ENCODE peak calls at places on chromosomes 7 and 10, in six cellular contexts. One of them, this sample, is unnamed. For H3K36me3, the result is how much of the 10 kb centered on the place peaks cover.

GRCh38 chr10:128287099-128287498 is 160.9 kb upstream of the MKI67 start:
- DNase-seq in psoas muscle: no peak
- DNase-seq in heart left ventricle: no peak
- DNase-seq in spleen: no peak
- DNase-seq in thoracic aorta: no peak
- DNase-seq in keratinocyte: no peak
- DNase-seq in this sample: no peak

GRCh38 chr7:99324966-99325596 is 617 bp upstream of the ARPC1A start:
- DNase-seq in psoas muscle: peak
- DNase-seq in spleen: peak
- DNase-seq in keratinocyte: no peak
- DNase-seq in heart left ventricle: no peak
- DNase-seq in thoracic aorta: no peak
- DNase-seq in this sample: no peak

GRCh38 chr10:101725843-101726242 is 30.9 kb upstream of the FBXW4 start:
- DNase-seq in keratinocyte: no peak
- DNase-seq in psoas muscle: no peak
- DNase-seq in heart left ventricle: no peak
- DNase-seq in spleen: no peak
- DNase-seq in thoracic aorta: no peak
- DNase-seq in this sample: no peak

GRCh38 chr10:43225787-43226153 is 41.1 kb downstream of the RASGEF1A start:
- DNase-seq in spleen: peak
- DNase-seq in keratinocyte: no peak
- DNase-seq in thoracic aorta: no peak
- DNase-seq in psoas muscle: peak
- DNase-seq in heart left ventricle: peak
- DNase-seq in this sample: no peak

GRCh38 chr10:130188195-130189175 is 52.3 kb downstream of the GLRX3 start:
- DNase-seq in heart left ventricle: no peak
- DNase-seq in spleen: no peak
- DNase-seq in keratinocyte: no peak
- DNase-seq in psoas muscle: no peak
- DNase-seq in thoracic aorta: no peak
- DNase-seq in this sample: no peak

GRCh38 chr10:99975942-99976809 is 33.6 kb downstream of the DNMBP start:
- DNase-seq in keratinocyte: no peak
- DNase-seq in thoracic aorta: no peak
- DNase-seq in spleen: no peak
- DNase-seq in psoas muscle: no peak
- DNase-seq in heart left ventricle: no peak
- DNase-seq in this sample: no peak

GRCh38 chr10:4069491-4069890 is 284.5 kb upstream of the KLF6 start:
- DNase-seq in psoas muscle: no peak
- DNase-seq in spleen: no peak
- DNase-seq in heart left ventricle: no peak
- DNase-seq in thoracic aorta: no peak
- DNase-seq in keratinocyte: peak
- DNase-seq in this sample: no peak

GRCh38 chr10:97499561-97500296 is 1.0 kb downstream of the UBTD1 start:
- DNase-seq in keratinocyte: no peak
- DNase-seq in psoas muscle: peak
- DNase-seq in heart left ventricle: peak
- DNase-seq in spleen: peak
- DNase-seq in thoracic aorta: peak
- DNase-seq in this sample: no peak

GRCh38 chr7:141231018-141231792 is 157.3 kb downstream of the TMEM178B start:
- DNase-seq in heart left ventricle: no peak
- DNase-seq in spleen: no peak
- DNase-seq in psoas muscle: no peak
- DNase-seq in keratinocyte: no peak
- DNase-seq in thoracic aorta: no peak
- DNase-seq in this sample: no peak

GRCh38 chr7:95335093-95335492 is 10.8 kb upstream of the PON1 start:
- DNase-seq in spleen: no peak
- DNase-seq in heart left ventricle: no peak
- DNase-seq in psoas muscle: no peak
- DNase-seq in keratinocyte: peak
- DNase-seq in thoracic aorta: no peak
- DNase-seq in this sample: peak

GRCh38 chr7:36346260-36346831 is 43.3 kb upstream of the ANLN start:
- DNase-seq in thoracic aorta: no peak
- DNase-seq in heart left ventricle: no peak
- DNase-seq in psoas muscle: no peak
- DNase-seq in spleen: no peak
- DNase-seq in keratinocyte: no peak
- DNase-seq in this sample: no peak

GRCh38 chr7:46165281-46165680 is 244.2 kb upstream of the IGFBP3 start:
- DNase-seq in spleen: no peak
- DNase-seq in thoracic aorta: no peak
- DNase-seq in psoas muscle: no peak
- DNase-seq in keratinocyte: no peak
- DNase-seq in heart left ventricle: no peak
- DNase-seq in this sample: no peak

GRCh38 chr7:142539901-142540300 is 209.4 kb upstream of the PRSS1 start:
- DNase-seq in thoracic aorta: no peak
- DNase-seq in heart left ventricle: no peak
- DNase-seq in keratinocyte: no peak
- DNase-seq in spleen: no peak
- DNase-seq in psoas muscle: no peak
- DNase-seq in this sample: peak

DNA sequence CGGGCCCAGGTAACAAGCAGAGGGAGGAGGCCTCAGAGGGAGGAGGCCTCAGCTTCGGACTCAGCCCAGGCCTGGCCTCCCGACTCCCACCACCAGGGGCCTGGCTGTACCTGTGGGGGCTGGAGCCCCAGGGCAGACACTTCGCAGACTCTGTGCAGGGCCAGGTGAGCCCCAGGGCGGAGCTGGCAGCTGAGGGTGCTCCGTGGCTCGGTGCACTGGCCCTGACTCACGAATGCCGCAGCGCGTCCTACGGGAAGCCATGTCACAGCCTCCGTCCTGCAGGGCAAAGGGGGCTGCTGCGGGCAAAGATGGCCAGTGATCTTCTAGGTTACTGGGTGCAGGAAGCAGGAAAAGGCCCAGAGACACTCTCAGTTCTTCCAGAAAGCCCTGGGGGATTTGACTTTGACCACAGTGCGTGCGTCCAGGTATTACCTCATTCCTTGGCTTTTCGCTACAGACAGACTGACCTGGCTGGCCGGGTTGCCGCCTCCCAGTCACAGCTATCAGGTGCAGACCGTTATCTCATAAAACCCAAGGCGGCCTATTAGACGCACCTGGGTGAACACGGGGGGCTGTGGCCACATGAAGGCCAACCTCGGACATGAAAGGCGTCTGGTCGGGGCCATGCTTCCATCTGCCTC is 80.1 kb downstream of the FOXL3 start:
- DNase-seq in thoracic aorta: no peak
- DNase-seq in psoas muscle: no peak
- DNase-seq in heart left ventricle: peak
- DNase-seq in keratinocyte: peak
- DNase-seq in spleen: peak
- DNase-seq in this sample: no peak
- TF ChIP-seq CTCF in thoracic aorta: no peak
- TF ChIP-seq CTCF in psoas muscle: no peak
- TF ChIP-seq CTCF in heart left ventricle: no peak
- TF ChIP-seq CTCF in keratinocyte: no peak
- TF ChIP-seq CTCF in spleen: no peak
- TF ChIP-seq CTCF in this sample: no peak

GRCh38 chr7:47967123-47967522 is 12.3 kb downstream of the HUS1 start:
- DNase-seq in thoracic aorta: no peak
- DNase-seq in psoas muscle: no peak
- DNase-seq in heart left ventricle: peak
- DNase-seq in spleen: no peak
- DNase-seq in keratinocyte: no peak
- DNase-seq in this sample: no peak
- H3K36me3 ChIP-seq in thoracic aorta: half or more
- H3K36me3 ChIP-seq in psoas muscle: half or more
- H3K36me3 ChIP-seq in heart left ventricle: half or more
- H3K36me3 ChIP-seq in spleen: half or more
- H3K36me3 ChIP-seq in keratinocyte: under half
- H3K36me3 ChIP-seq in this sample: under half

DNA sequence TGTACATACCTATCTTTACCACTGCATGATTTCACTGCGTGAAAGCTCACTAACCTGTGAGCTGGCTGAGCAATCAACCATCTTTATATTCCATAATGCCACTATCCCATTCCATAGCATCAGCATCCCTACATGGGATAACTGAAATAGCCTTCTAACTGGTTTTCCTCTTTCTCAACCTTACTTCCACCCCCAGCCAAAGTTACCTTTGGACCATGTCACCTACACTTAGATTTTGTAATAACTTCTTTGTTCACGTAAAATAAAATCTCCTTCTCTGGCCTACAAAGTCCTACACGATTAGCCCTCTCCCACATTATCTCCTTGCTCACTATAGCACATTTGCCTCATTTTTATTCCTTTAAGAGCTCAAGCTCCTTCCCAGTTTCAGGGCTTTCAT is 2.5 kb downstream of the PSMA2 start:
- DNase-seq in spleen: no peak
- DNase-seq in heart left ventricle: no peak
- DNase-seq in keratinocyte: no peak
- DNase-seq in psoas muscle: no peak
- DNase-seq in thoracic aorta: no peak
- DNase-seq in this sample: no peak
- H3K4me3 ChIP-seq in spleen: no peak
- H3K4me3 ChIP-seq in heart left ventricle: no peak
- H3K4me3 ChIP-seq in keratinocyte: no peak
- H3K4me3 ChIP-seq in psoas muscle: no peak
- H3K4me3 ChIP-seq in thoracic aorta: no peak
- H3K4me3 ChIP-seq in this sample: no peak

GRCh38 chr7:158740013-158740656 is 35.5 kb upstream of the NCAPG2 start:
- DNase-seq in psoas muscle: no peak
- DNase-seq in thoracic aorta: no peak
- DNase-seq in keratinocyte: no peak
- DNase-seq in heart left ventricle: no peak
- DNase-seq in spleen: no peak
- DNase-seq in this sample: no peak
- TF ChIP-seq CTCF in psoas muscle: no peak
- TF ChIP-seq CTCF in thoracic aorta: no peak
- TF ChIP-seq CTCF in keratinocyte: no peak
- TF ChIP-seq CTCF in heart left ventricle: no peak
- TF ChIP-seq CTCF in spleen: no peak
- TF ChIP-seq CTCF in this sample: no peak

DNA sequence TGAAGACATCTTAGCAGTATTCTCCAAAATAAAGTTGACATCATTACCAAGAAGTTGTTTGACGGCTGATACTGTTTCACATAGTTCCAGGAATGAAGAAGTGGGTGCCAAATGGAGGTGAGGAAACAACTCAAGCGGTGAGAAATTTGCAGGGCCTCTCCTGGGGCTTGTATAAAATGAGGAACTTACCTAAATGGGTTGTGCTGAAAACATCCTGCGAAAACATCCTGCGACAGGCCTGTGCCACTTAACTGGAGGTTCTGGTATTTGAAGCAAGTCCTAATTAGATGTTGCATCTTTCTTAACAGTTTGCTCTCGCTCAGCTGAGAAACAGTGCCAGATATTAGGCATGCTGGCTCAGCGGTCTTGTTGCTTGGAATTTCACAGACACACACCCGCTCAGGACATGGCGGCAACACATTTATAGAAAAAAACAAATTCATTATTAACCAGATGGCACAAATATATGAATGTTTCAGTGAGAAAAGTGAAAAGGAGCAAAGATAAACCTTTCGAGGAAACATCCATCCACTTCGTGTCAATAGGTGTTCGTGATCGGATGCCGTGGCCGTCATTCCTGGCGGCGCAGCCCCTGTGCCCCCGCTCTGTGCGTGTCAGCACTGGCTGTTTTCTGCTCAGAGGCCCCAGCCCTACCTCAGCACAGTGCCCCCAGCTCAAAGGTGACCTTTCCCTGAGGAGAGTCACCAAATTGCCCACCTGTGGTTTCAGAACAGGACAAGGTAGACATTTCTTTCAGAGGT is 48.1 kb downstream of the CDC123 start:
- DNase-seq in thoracic aorta: no peak
- DNase-seq in psoas muscle: no peak
- DNase-seq in spleen: peak
- DNase-seq in keratinocyte: no peak
- DNase-seq in heart left ventricle: no peak
- DNase-seq in this sample: no peak
- H3K36me3 ChIP-seq in thoracic aorta: under half
- H3K36me3 ChIP-seq in psoas muscle: half or more
- H3K36me3 ChIP-seq in spleen: under half
- H3K36me3 ChIP-seq in keratinocyte: under half
- H3K36me3 ChIP-seq in heart left ventricle: half or more
- H3K36me3 ChIP-seq in this sample: under half

This sample was measured in BJ.